ENCODE peak calls at places on chromosomes 11 and 22, in nine cellular contexts. Z, B, I, A, L, J, O, H and F are unnamed samples. For H3K4me1 and H3K9me3, the result is how much of the 10 kb centered on the place peaks cover.

GRCh38 chr11:84413547-84413946 is 1127.4 kb upstream of the CCDC90B start:
- DNase-seq in B (no peak), O (no peak), Z (no peak), I (no peak), J (no peak), A (no peak), L (no peak), H (no peak), F (no peak)

GRCh38 chr11:119441898-119442243 is 18.9 kb upstream of the THY1 start:
- DNase-seq in A (no peak), B (no peak), I (no peak), J (no peak), Z (no peak), L (no peak), O (no peak), H (no peak), F (no peak)

GRCh38 chr11:118792642-118793124 is 1.7 kb upstream of the DDX6 start:
- DNase-seq in L (peak), A (peak), I (peak), H (no peak), J (peak), Z (peak), B (no peak), O (peak), F (peak)

GRCh38 chr22:37801946-37802309 is 5.8 kb upstream of the GCAT start:
- DNase-seq in Z (no peak), L (no peak), A (no peak), I (no peak), J (no peak), H (no peak), B (no peak), O (no peak), F (no peak)

GRCh38 chr11:111012497-111012896 is 233.0 kb upstream of the POU2AF2 start:
- DNase-seq in Z (no peak), H (no peak), J (peak), I (no peak), B (no peak), O (no peak), L (no peak), A (no peak), F (no peak)

GRCh38 chr11:67439321-67440228 is 2.1 kb upstream of the PTPRCAP start:
- DNase-seq in H (no peak), B (peak), J (no peak), A (peak), Z (no peak), L (peak), O (no peak), I (no peak), F (peak)

GRCh38 chr11:75371930-75372876 is 20.7 kb upstream of the ARRB1 start:
- DNase-seq in B (no peak), J (no peak), Z (no peak), I (no peak), H (no peak), L (no peak), O (no peak), A (no peak), F (no peak)

GRCh38 chr11:34340653-34341052 is 17.2 kb downstream of the ABTB2 start:
- DNase-seq in O (no peak), J (no peak), A (no peak), B (no peak), L (no peak), Z (no peak), I (no peak), H (no peak), F (no peak)

GRCh38 chr22:48715511-48715910 is 1112.2 kb downstream of the BRD1 start:
- DNase-seq in H (peak), I (no peak), O (no peak), Z (no peak), A (no peak), L (no peak), J (no peak), B (no peak), F (no peak)

GRCh38 chr22:39439170-39439569 is 17.6 kb upstream of the MGAT3 start:
- DNase-seq in A (no peak), H (no peak), Z (no peak), O (no peak), B (no peak), J (no peak), I (peak), L (no peak), F (no peak)

GRCh38 chr22:17120281-17120680 is 879 bp downstream of the TMEM121B start:
- DNase-seq in J (peak), H (peak), L (peak), I (peak), B (peak), O (peak), Z (peak), A (no peak), F (no peak)

GRCh38 chr11:94654201-94654600 is 87.0 kb downstream of the PIWIL4 start:
- DNase-seq in L (no peak), O (no peak), H (no peak), B (no peak), I (no peak), A (no peak), Z (no peak), J (no peak), F (no peak)

GRCh38 chr11:47595967-47596366 is 1.8 kb upstream of the C1QTNF4 start:
- DNase-seq in J (no peak), H (no peak), O (no peak), L (no peak), A (no peak), Z (no peak), I (no peak), B (no peak), F (no peak)

GRCh38 chr11:68297812-68298658 is 14.4 kb upstream of the LRP5 start:
- DNase-seq in L (peak), B (peak), I (peak), H (peak), Z (peak), A (peak), J (peak), O (peak), F (peak)

GRCh38 chr22:24059121-24059520 is 48.0 kb downstream of the CABIN1 start:
- DNase-seq in Z (no peak), L (no peak), A (no peak), B (no peak), H (no peak), J (no peak), I (peak), O (no peak), F (no peak)

GRCh38 chr11:69157156-69157821 is 1.6 kb downstream of the SMIM38 start:
- DNase-seq in A (peak), H (peak), O (no peak), Z (peak), L (peak), I (peak), B (peak), J (peak), F (peak)

GRCh38 chr11:84384637-84385227 is 1098.6 kb upstream of the CCDC90B start:
- DNase-seq in I (peak), B (no peak), O (peak), H (no peak), L (peak), J (peak), A (peak), Z (peak), F (no peak)

GRCh38 chr22:46902998-46903916 is 140.8 kb downstream of the TBC1D22A start:
- DNase-seq in O (no peak), H (peak), Z (no peak), L (no peak), A (no peak), J (no peak), B (no peak), I (no peak), F (no peak)

GRCh38 chr11:8016396-8016949 is 29.3 kb downstream of the EIF3F start:
- DNase-seq in H (peak), O (no peak), I (no peak), J (no peak), L (no peak), Z (no peak), A (no peak), B (no peak), F (no peak)

GRCh38 chr11:48167380-48167779 is 49.2 kb upstream of the OR4B1 start:
- DNase-seq in H (no peak), J (no peak), A (no peak), B (no peak), O (no peak), Z (no peak), L (no peak), I (no peak), F (no peak)

GRCh38 chr11:71499125-71499524 is 27.9 kb upstream of the KRTAP5-7 start:
- DNase-seq in J (no peak), H (no peak), O (no peak), A (peak), B (no peak), L (peak), I (peak), Z (no peak), F (no peak)

GRCh38 chr11:104968856-104969776 is 742 bp upstream of the CASP4 start:
- DNase-seq in O (no peak), L (peak), I (peak), Z (no peak), H (peak), A (peak), B (peak), J (peak), F (peak)

GRCh38 chr11:61654397-61654829 is 25.8 kb upstream of the DAGLA start:
- DNase-seq in A (no peak), Z (no peak), I (no peak), O (no peak), H (no peak), J (no peak), L (no peak), B (no peak), F (no peak)

GRCh38 chr22:31244044-31244942 is 32.2 kb downstream of the LIMK2 start:
- DNase-seq in B (no peak), J (peak), I (peak), Z (no peak), L (peak), A (peak), H (no peak), O (no peak), F (peak)

GRCh38 chr11:11022126-11022730 is 164.4 kb upstream of the ZBED5 start:
- DNase-seq in J (no peak), Z (no peak), A (no peak), L (peak), O (peak), I (peak), H (no peak), B (no peak), F (peak)

GRCh38 chr22:26416670-26417270 is 12.3 kb upstream of the ASPHD2 start:
- DNase-seq in Z (no peak), J (peak), O (no peak), B (no peak), A (no peak), L (peak), H (no peak), I (peak), F (peak)

GRCh38 chr11:67280791-67281551 is 8.1 kb upstream of the ANKRD13D start:
- DNase-seq in I (no peak), L (no peak), H (peak), O (no peak), J (no peak), B (peak), Z (no peak), A (peak), F (no peak)

GRCh38 chr11:7587712-7588111 is 73.9 kb downstream of the PPFIBP2 start:
- DNase-seq in A (no peak), L (no peak), J (no peak), I (no peak), B (no peak), Z (no peak), H (no peak), O (no peak), F (no peak)

GRCh38 chr22:49502126-49502826 is 325.4 kb downstream of the BRD1 start:
- DNase-seq in L (no peak), A (no peak), O (no peak), Z (no peak), H (no peak), J (no peak), I (no peak), B (no peak), F (no peak)

GRCh38 chr22:50672471-50673230 is at the start of gene SHANK3:
- DNase-seq in O (no peak), H (no peak), A (no peak), L (no peak), B (peak), Z (no peak), J (no peak), I (no peak), F (no peak)

GRCh38 chr22:48316245-48316875 is 1511.3 kb downstream of the BRD1 start:
- DNase-seq in H (no peak), Z (no peak), J (no peak), O (no peak), B (no peak), I (no peak), L (no peak), A (no peak), F (no peak)

GRCh38 chr11:15905334-15905733 is 451.0 kb downstream of the SOX6 start:
- DNase-seq in H (peak), O (no peak), A (no peak), B (no peak), I (no peak), Z (no peak), J (no peak), L (no peak), F (no peak)

GRCh38 chr11:20156876-20157613 is 3.2 kb downstream of the DBX1 start:
- DNase-seq in B (no peak), I (no peak), H (no peak), A (no peak), L (no peak), J (no peak), Z (peak), O (peak), F (no peak)

GRCh38 chr11:1693327-1694063 is 3.5 kb upstream of the KRTAP5-6 start:
- DNase-seq in J (peak), O (peak), Z (peak), L (peak), B (peak), A (peak), H (peak), I (peak), F (peak)
- H3K4me1 ChIP-seq in J (under half), O (under half), Z (under half), L (under half), B (under half), A (under half), H (under half), I (under half), F (under half)

DNA sequence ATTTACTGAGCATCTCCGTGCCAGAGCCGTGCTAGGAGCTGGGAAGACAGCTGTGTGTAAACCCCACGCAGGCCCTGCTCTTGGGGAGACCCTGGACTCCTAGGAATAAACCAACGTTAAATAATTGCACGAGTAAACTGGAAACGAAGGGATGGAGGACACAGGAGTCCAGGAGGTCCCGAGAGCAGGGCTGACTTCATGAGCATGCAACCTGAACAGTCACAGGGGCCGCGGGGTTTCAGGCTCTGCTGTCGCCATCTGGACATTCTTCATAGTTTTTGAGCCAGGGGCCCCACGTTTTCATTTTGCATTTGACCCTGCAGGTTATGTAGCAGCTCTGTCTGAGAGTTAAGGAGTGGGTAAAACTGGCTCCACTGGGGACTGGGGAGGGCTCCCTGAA is 63.0 kb downstream of the PRDM11 start:
- DNase-seq in A (no peak), O (no peak), Z (no peak), J (no peak), L (no peak), H (no peak), I (no peak), B (no peak), F (no peak)
- H3K4me3 ChIP-seq in A (no peak), O (no peak), Z (no peak), J (no peak), L (no peak), H (no peak), I (no peak), B (no peak), F (no peak)

GRCh38 chr11:1882265-1883238 is 9.1 kb downstream of the PRR33 start:
- DNase-seq in A (peak), B (peak), Z (peak), L (peak), H (peak), J (peak), I (peak), O (peak), F (peak)

GRCh38 chr11:1879941-1880720 is 11.6 kb downstream of the PRR33 start:
- DNase-seq in B (peak), H (peak), I (no peak), Z (no peak), A (no peak), J (no peak), O (no peak), L (no peak), F (no peak)

GRCh38 chr11:1881442-1882264 is 10.0 kb downstream of the PRR33 start:
- DNase-seq in A (no peak), B (peak), O (no peak), H (peak), Z (no peak), L (no peak), J (no peak), I (no peak), F (peak)

GRCh38 chr11:1879342-1879940 is 12.3 kb downstream of the PRR33 start:
- DNase-seq in O (no peak), I (no peak), Z (no peak), A (no peak), J (no peak), H (peak), L (no peak), B (no peak), F (no peak)

DNA sequence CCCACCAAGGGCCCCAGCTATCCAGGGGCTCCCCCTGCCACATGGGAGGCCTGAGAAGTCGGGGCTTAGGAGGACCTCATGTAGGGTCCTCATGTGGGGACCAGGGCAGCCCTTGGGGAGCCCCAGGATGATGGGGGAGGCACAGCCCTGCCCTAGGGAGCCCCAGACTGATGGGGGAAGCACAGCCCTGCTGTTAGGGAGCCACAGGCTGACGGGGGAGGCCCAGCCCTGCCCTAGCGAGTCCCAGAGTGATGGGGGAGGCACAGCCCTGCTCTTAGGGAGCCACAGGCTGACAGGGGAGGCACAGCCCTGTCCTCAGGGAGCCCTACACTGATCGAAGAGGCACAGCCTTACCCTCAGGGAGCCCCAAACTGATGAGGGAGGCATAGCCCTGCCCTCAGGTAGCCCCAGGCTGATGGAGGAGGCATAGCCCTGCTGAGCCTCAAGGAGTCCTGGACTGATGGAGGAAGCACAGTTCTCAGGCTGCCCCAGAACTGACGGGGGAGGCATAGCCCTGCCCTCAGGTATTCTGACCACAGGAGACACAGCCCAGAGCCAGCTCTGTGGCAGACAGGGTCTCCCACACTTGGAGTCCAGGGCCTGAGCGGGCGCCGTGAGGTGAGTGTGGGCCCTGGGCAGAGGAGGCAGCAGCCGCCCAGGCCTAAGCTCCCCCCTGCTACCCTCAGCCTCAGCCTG is 10.8 kb downstream of the PRR33 start:
- DNase-seq in L (no peak), A (no peak), Z (no peak), J (no peak), B (no peak), I (no peak), H (peak), O (no peak), F (no peak)
- H3K9me3 ChIP-seq in L (under half), A (under half), Z (under half), J (under half), B (under half), I (under half), H (under half), O (under half), F (under half)

GRCh38 chr11:2380807-2381350 is 3.8 kb downstream of the CD81 start:
- DNase-seq in H (peak), B (peak), O (no peak), J (no peak), L (no peak), I (no peak), Z (no peak), A (no peak), F (no peak)
- H3K4me1 ChIP-seq in H (half or more), B (under half), O (under half), J (half or more), L (under half), I (under half), Z (under half), A (under half), F (under half)

GRCh38 chr11:115112779-115113178 is 391.4 kb downstream of the CADM1 start:
- DNase-seq in I (no peak), L (no peak), Z (peak), H (no peak), B (no peak), J (no peak), O (no peak), A (no peak), F (no peak)
- H3K4me3 ChIP-seq in I (no peak), L (no peak), Z (no peak), H (no peak), B (no peak), J (no peak), O (no peak), A (no peak), F (no peak)

GRCh38 chr11:98728421-98728820 is 292.3 kb upstream of the CNTN5 start:
- DNase-seq in I (no peak), A (no peak), L (no peak), Z (no peak), O (no peak), B (no peak), H (no peak), J (no peak), F (no peak)

GRCh38 chr11:98725471-98725870 is 295.3 kb upstream of the CNTN5 start:
- DNase-seq in J (no peak), B (no peak), Z (no peak), I (no peak), H (no peak), O (no peak), A (no peak), L (no peak), F (no peak)

GRCh38 chr11:98734686-98735085 is 286.1 kb upstream of the CNTN5 start:
- DNase-seq in J (no peak), I (no peak), H (no peak), Z (no peak), O (peak), L (no peak), B (no peak), A (no peak), F (no peak)

GRCh38 chr11:98732947-98733346 is 287.8 kb upstream of the CNTN5 start:
- DNase-seq in I (no peak), L (no peak), A (no peak), B (no peak), O (no peak), H (no peak), Z (no peak), J (no peak), F (no peak)

GRCh38 chr11:98729118-98729517 is 291.6 kb upstream of the CNTN5 start:
- DNase-seq in I (no peak), J (no peak), Z (no peak), L (no peak), H (no peak), A (no peak), B (no peak), O (no peak), F (no peak)
- H3K9me3 ChIP-seq in I (under half), J (under half), Z (under half), L (under half), H (under half), A (under half), B (under half), O (under half), F (under half)

GRCh38 chr11:66085071-66085470 is 15.0 kb downstream of the PACS1 start:
- DNase-seq in B (no peak), Z (no peak), J (no peak), H (no peak), O (no peak), I (no peak), A (no peak), L (no peak), F (no peak)
- H3K4me1 ChIP-seq in B (under half), Z (under half), J (under half), H (under half), O (under half), I (under half), A (under half), L (under half), F (under half)

DNA sequence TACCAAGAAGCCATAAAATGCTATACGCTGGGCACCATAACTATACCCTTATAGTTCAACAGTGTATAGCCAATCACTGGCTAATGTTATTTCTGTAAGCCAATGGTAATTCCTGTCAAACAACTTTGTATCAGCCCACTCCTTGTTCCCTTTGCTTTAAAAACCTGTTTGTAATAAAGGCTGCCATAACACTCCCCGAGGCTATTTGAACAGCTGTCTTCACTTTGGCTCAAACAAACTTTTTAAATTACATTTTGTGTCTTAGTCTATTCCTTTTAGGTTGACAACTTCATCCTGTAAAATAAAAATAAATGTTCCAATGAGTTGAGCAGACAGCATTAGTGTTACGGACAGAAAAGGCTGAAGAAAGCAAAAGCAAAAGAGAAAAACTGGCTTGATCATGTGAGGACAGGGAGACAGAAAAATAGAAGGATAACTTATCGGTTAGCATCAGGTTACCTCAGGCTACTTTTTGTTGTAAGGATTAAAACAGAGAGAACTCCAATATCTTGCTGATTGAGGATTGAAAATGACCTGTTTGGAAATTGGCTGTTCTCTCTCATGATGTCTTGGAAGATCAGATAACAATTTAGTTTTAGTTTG is 95.0 kb downstream of the AASDHPPT start:
- DNase-seq in J (peak), H (no peak), L (no peak), I (no peak), A (peak), Z (no peak), B (no peak), O (no peak), F (no peak)
- H3K4me3 ChIP-seq in J (no peak), H (no peak), L (no peak), I (no peak), A (no peak), Z (no peak), B (no peak), O (no peak), F (no peak)

GRCh38 chr11:115459563-115459962 is 44.7 kb downstream of the CADM1 start:
- DNase-seq in A (no peak), B (no peak), Z (no peak), J (no peak), H (no peak), O (no peak), I (peak), L (no peak), F (no peak)
- H3K9me3 ChIP-seq in A (under half), B (under half), Z (under half), J (under half), H (under half), O (under half), I (under half), L (under half), F (under half)